ENCODE peak calls at places on chromosomes 13 and 19, in seven cellular contexts. X, I, H, N, B, R and L are unnamed samples.

GRCh38 chr13:99959538-99960230 is 11.9 kb downstream of the ZIC5 start:
- DNase-seq in I (no peak), X (no peak), B (peak; percentile 55), H (no peak), R (no peak), N (no peak), L (peak; percentile 81)

GRCh38 chr19:12646551-12646950 is 20.0 kb downstream of the MAN2B1 start:
- DNase-seq in R (no peak), X (no peak), B (no peak), I (no peak), N (no peak), H (no peak), L (no peak)

GRCh38 chr13:39091586-39091985 is 53.3 kb downstream of the NHLRC3 start:
- DNase-seq in N (no peak), R (no peak), X (no peak), H (no peak), I (no peak), B (no peak), L (no peak)

GRCh38 chr19:51760811-51761356 is at the start of gene FPR2:
- DNase-seq in R (no peak), I (no peak), X (no peak), H (no peak), N (no peak), B (no peak), L (peak; percentile 45)

GRCh38 chr13:106343831-106344230 is 191.6 kb downstream of the EFNB2 start:
- DNase-seq in I (no peak), R (no peak), X (no peak), B (no peak), H (no peak), N (no peak), L (no peak)

GRCh38 chr19:29516358-29516725 is 9.5 kb upstream of the VSTM2B start:
- DNase-seq in I (no peak), R (no peak), N (no peak), X (no peak), H (no peak), B (no peak), L (no peak)

GRCh38 chr13:99737456-99737855 is 234.1 kb downstream of the ZIC5 start:
- DNase-seq in N (no peak), I (no peak), X (no peak), R (no peak), B (no peak), H (no peak), L (no peak)

GRCh38 chr19:47020992-47021496 is 1.4 kb downstream of the NPAS1 start:
- DNase-seq in N (peak; percentile 16), H (no peak), B (no peak), I (peak; percentile 36), R (no peak), X (no peak), L (peak; percentile 83)

GRCh38 chr19:39390460-39390758 is 497 bp downstream of the PAF1 start:
- DNase-seq in R (no peak), X (no peak), H (no peak), I (no peak), B (no peak), N (no peak), L (no peak)

GRCh38 chr19:34962281-34962944 is 1.6 kb downstream of the ZNF792 start:
- DNase-seq in B (no peak), H (no peak), X (no peak), R (no peak), N (peak; percentile 41), I (peak; percentile 38), L (peak; percentile 57)

GRCh38 chr13:20553309-20553708 is 13.6 kb upstream of the IFT88 start:
- DNase-seq in I (peak; percentile 20), H (peak; percentile 74), N (peak; percentile 20), B (peak; percentile 91), R (no peak), X (no peak), L (no peak)

GRCh38 chr13:111575276-111575675 is 254.8 kb downstream of the TEX29 start:
- DNase-seq in R (no peak), N (no peak), B (no peak), X (no peak), I (no peak), H (no peak), L (no peak)

GRCh38 chr19:15448778-15449619 is 757 bp downstream of the WIZ start:
- DNase-seq in H (no peak), N (peak; percentile 44), R (no peak), B (no peak), X (no peak), I (peak; percentile 39), L (peak; percentile 65)

GRCh38 chr13:109447667-109448066 is 338.7 kb downstream of the IRS2 start:
- DNase-seq in R (no peak), B (no peak), I (no peak), N (peak; percentile 4), X (no peak), H (no peak), L (no peak)

GRCh38 chr13:44955421-44955820 is 33.9 kb downstream of the NUFIP1 start:
- DNase-seq in N (no peak), R (no peak), X (no peak), B (no peak), H (no peak), I (peak; percentile 52), L (no peak)

GRCh38 chr13:48798180-48798579 is 144.5 kb downstream of the CYSLTR2 start:
- DNase-seq in R (no peak), I (no peak), N (no peak), B (no peak), X (no peak), H (no peak), L (no peak)

GRCh38 chr19:38850976-38851621 is 1.3 kb upstream of the HNRNPL start:
- DNase-seq in B (no peak), R (no peak), H (no peak), I (no peak), N (no peak), X (no peak), L (no peak)

GRCh38 chr19:30395283-30395682 is 23.1 kb downstream of the ZNF536 start:
- DNase-seq in B (no peak), N (no peak), X (no peak), I (no peak), H (no peak), R (no peak), L (peak; percentile 20)

GRCh38 chr19:14413355-14413754 is 5.8 kb downstream of the DDX39A start:
- DNase-seq in I (no peak), B (no peak), N (no peak), R (no peak), H (no peak), X (no peak), L (no peak)

GRCh38 chr13:75410207-75410606 is 71.8 kb downstream of the TBC1D4 start:
- DNase-seq in H (no peak), X (no peak), N (no peak), B (no peak), I (no peak), R (no peak), L (no peak)

GRCh38 chr13:29103036-29103800 is 283.1 kb downstream of the MTUS2 start:
- DNase-seq in X (no peak), N (no peak), H (no peak), I (no peak), B (no peak), R (no peak), L (no peak)

GRCh38 chr13:72062566-72062965 is 195.6 kb upstream of the DACH1 start:
- DNase-seq in B (no peak), R (peak; percentile 3), N (no peak), H (no peak), X (no peak), I (no peak), L (peak; percentile 85)

GRCh38 chr19:19548915-19549537 is 11.0 kb downstream of the CILP2 start:
- DNase-seq in I (no peak), B (no peak), X (no peak), R (no peak), N (no peak), H (no peak), L (no peak)

GRCh38 chr19:2047449-2048103 is 3.5 kb downstream of the MKNK2 start:
- DNase-seq in I (peak; percentile 50), H (no peak), N (peak; percentile 61), B (no peak), R (no peak), X (no peak), L (no peak)

GRCh38 chr13:73428137-73428536 is 369.3 kb downstream of the KLF5 start:
- DNase-seq in B (no peak), I (peak; percentile 76), R (no peak), X (no peak), H (no peak), N (peak; percentile 52), L (no peak)

GRCh38 chr13:107258599-107259187 is 690.8 kb upstream of the ARGLU1 start:
- DNase-seq in X (no peak), N (no peak), I (no peak), H (no peak), R (no peak), B (no peak), L (no peak)

GRCh38 chr13:42758515-42758914 is 22.9 kb upstream of the FAM216B start:
- DNase-seq in B (no peak), N (no peak), R (no peak), I (no peak), X (no peak), H (no peak), L (no peak)

GRCh38 chr13:41418027-41418426 is 39.3 kb upstream of the RGCC start:
- DNase-seq in I (peak; percentile 85), R (no peak), B (no peak), X (no peak), N (peak; percentile 90), H (no peak), L (no peak)

GRCh38 chr19:16587031-16588023 is 15.1 kb upstream of the SLC35E1 start:
- DNase-seq in I (no peak), R (no peak), N (peak; percentile 70), X (no peak), B (peak; percentile 12), H (no peak), L (peak; percentile 63)

GRCh38 chr13:97191143-97191542 is 31.0 kb upstream of the MBNL2 start:
- DNase-seq in X (no peak), R (no peak), I (no peak), N (no peak), H (no peak), B (no peak), L (no peak)

GRCh38 chr19:52428937-52429336 is at the start of gene ZNF534:
- DNase-seq in R (no peak), B (no peak), N (no peak), I (no peak), X (no peak), H (no peak), L (no peak)

GRCh38 chr13:42215578-42216421 is 56.2 kb upstream of the AKAP11 start:
- DNase-seq in I (peak; percentile 63), B (no peak), X (no peak), H (no peak), R (no peak), N (peak; percentile 55), L (peak; percentile 78)

GRCh38 chr19:20423381-20424207 is 142.0 kb downstream of the ZNF737 start:
- DNase-seq in R (no peak), N (peak; percentile 72), B (peak; percentile 3), X (peak; percentile 44), I (peak; percentile 79), H (peak; percentile 18), L (peak; percentile 67)

GRCh38 chr13:98878421-98879126 is 99.3 kb downstream of the DOCK9 start:
- DNase-seq in N (no peak), R (no peak), I (no peak), B (peak; percentile 37), X (no peak), H (no peak), L (no peak)